ENCODE peak calls at places on chromosomes 7 and 10, in six cellular contexts. D is fibroblast of the aortic adventitia; A is hippocampal formation; P is stimulated activated CD8-positive, alpha-beta memory T cell treated with anti-CD3 and anti-CD28 coated beads, Interleukin-2, amount 100 ng/mL, for 1 hour; L is hepatocyte; Z is nephron progenitor cell. G is an unnamed sample.

GRCh38 chr7:28410628-28411578 is 1.4 kb upstream of the CREB5 start:
- DNase-seq in D (peak), A (no peak), P (no peak), L (peak), Z (peak), G (peak)

GRCh38 chr7:133582766-133583523 is 330.1 kb downstream of the EXOC4 start:
- DNase-seq in D (peak), A (no peak), P (no peak), L (no peak), Z (no peak), G (no peak)

GRCh38 chr10:1048349-1048731 is 579 bp downstream of the IDI1 start:
- DNase-seq in D (peak), A (no peak), P (no peak), L (no peak), Z (no peak), G (peak)

GRCh38 chr10:26697922-26698608 is 564 bp downstream of the PDSS1 start:
- DNase-seq in D (peak), A (no peak), P (no peak), L (no peak), Z (peak), G (peak)

GRCh38 chr7:86202833-86203232 is 440.9 kb upstream of the GRM3 start:
- DNase-seq in D (no peak), A (no peak), P (no peak), L (no peak), Z (no peak), G (no peak)

GRCh38 chr10:3887404-3887803 is 102.4 kb upstream of the KLF6 start:
- DNase-seq in D (peak), A (no peak), P (no peak), L (no peak), Z (no peak), G (peak)

GRCh38 chr7:108537229-108537628 is 11.3 kb upstream of the PNPLA8 start:
- DNase-seq in D (no peak), A (no peak), P (no peak), L (no peak), Z (no peak), G (no peak)

GRCh38 chr7:39433550-39433949 is 132.7 kb upstream of the YAE1 start:
- DNase-seq in D (no peak), A (no peak), P (no peak), L (no peak), Z (no peak), G (no peak)

GRCh38 chr7:70383947-70384475 is 747.9 kb upstream of the GALNT17 start:
- DNase-seq in D (no peak), A (no peak), P (no peak), L (no peak), Z (no peak), G (no peak)

GRCh38 chr7:70539196-70539595 is 592.7 kb upstream of the GALNT17 start:
- DNase-seq in D (no peak), A (no peak), P (no peak), L (no peak), Z (no peak), G (no peak)

GRCh38 chr10:31582365-31583052 is 263.5 kb downstream of the ZEB1 start:
- DNase-seq in D (peak), A (no peak), P (no peak), L (peak), Z (no peak), G (no peak)

GRCh38 chr7:35970458-35970857 is 169.6 kb downstream of the SEPTIN7 start:
- DNase-seq in D (no peak), A (no peak), P (no peak), L (no peak), Z (no peak), G (no peak)